ENCODE peak calls at places on chromosome 5, in five cellular contexts. G is NCI-H1436, U is HFF-Myc, D is AG04450, R is NCI-H2107. L is an unnamed sample.

GRCh38 chr5:128920345-128921215 is 44.7 kb upstream of the SLC27A6 start:
- DNase-seq in G (no peak), U (peak; percentile 9), D (no peak), R (no peak), L (no peak)

GRCh38 chr5:90169078-90169477 is 240.5 kb downstream of the CETN3 start:
- DNase-seq in G (no peak), U (no peak), D (no peak), R (no peak), L (no peak)

GRCh38 chr5:142817031-142817430 is 46.9 kb downstream of the ARHGAP26 start:
- DNase-seq in G (no peak), U (no peak), D (no peak), R (no peak), L (no peak)

GRCh38 chr5:164203581-164204225 is 698.3 kb downstream of the MAT2B start:
- DNase-seq in G (no peak), U (no peak), D (no peak), R (no peak), L (no peak)

GRCh38 chr5:94830520-94830919 is 212.1 kb downstream of the SLF1 start:
- DNase-seq in G (no peak), U (no peak), D (no peak), R (no peak), L (no peak)

GRCh38 chr5:147522435-147522834 is 12.6 kb upstream of the DPYSL3 start:
- DNase-seq in G (no peak), U (no peak), D (no peak), R (no peak), L (no peak)

GRCh38 chr5:166979576-166979975 is 1311.9 kb upstream of the WWC1 start:
- DNase-seq in G (no peak), U (no peak), D (no peak), R (no peak), L (no peak)

GRCh38 chr5:174195517-174195916 is 150.0 kb downstream of the NSG2 start:
- DNase-seq in G (no peak), U (no peak), D (no peak), R (no peak), L (no peak)

GRCh38 chr5:173625686-173626500 is 9.4 kb upstream of the BOD1 start:
- DNase-seq in G (no peak), U (no peak), D (no peak), R (no peak), L (no peak)

GRCh38 chr5:181181650-181182565 is 23.1 kb downstream of the TRIM7 start:
- DNase-seq in G (no peak), U (no peak), D (no peak), R (no peak), L (no peak)

GRCh38 chr5:13771011-13771571 is 173.4 kb downstream of the DNAH5 start:
- DNase-seq in G (no peak), U (peak; percentile 36), D (peak; percentile 85), R (no peak), L (no peak)

GRCh38 chr5:64364426-64364825 is 141.4 kb upstream of the RGS7BP start:
- DNase-seq in G (no peak), U (no peak), D (no peak), R (no peak), L (no peak)

GRCh38 chr5:71762826-71763225 is 43.8 kb downstream of the CARTPT start:
- DNase-seq in G (no peak), U (no peak), D (no peak), R (no peak), L (no peak)

GRCh38 chr5:93604119-93604963 is 21.3 kb downstream of the NR2F1 start:
- DNase-seq in G (no peak), U (no peak), D (no peak), R (no peak), L (no peak)

GRCh38 chr5:74310386-74310785 is 330.1 kb downstream of the ENC1 start:
- DNase-seq in G (no peak), U (no peak), D (no peak), R (no peak), L (no peak)

GRCh38 chr5:55226934-55227737 is at the start of gene MCIDAS:
- DNase-seq in G (peak; percentile 63), U (no peak), D (no peak), R (no peak), L (no peak)

GRCh38 chr5:72917371-72917776 is 38.5 kb upstream of the FCHO2 start:
- DNase-seq in G (no peak), U (no peak), D (no peak), R (no peak), L (no peak)

GRCh38 chr5:176744584-176744965 is 65.8 kb upstream of the UNC5A start:
- DNase-seq in G (no peak), U (no peak), D (no peak), R (no peak), L (no peak)

GRCh38 chr5:150190503-150190973 is 676 bp downstream of the SLC6A7 start:
- DNase-seq in G (no peak), U (no peak), D (no peak), R (no peak), L (no peak)